ENCODE peak calls at places on chromosomes 5 and 9, in ten cellular contexts. U is GM03348; R is ELR; G is M059J; M is suprapubic skin; A is stimulated activated CD4-positive, alpha-beta T cell treated with anti-CD3 and anti-CD28 coated beads, Interleukin-1b, Interleukin-23, amount 100 ng/mL, for 24 hours; K is HTR-8/SVneo; Z is CD8-positive, alpha-beta T cell; H is kidney epithelial cell; S is NCI-H1436. P is an unnamed sample.

GRCh38 chr5:55540024-55540423 is 5.3 kb upstream of the PLPP1 start:
- DNase-seq in U (no peak), R (peak; percentile 76), G (peak; percentile 28), M (no peak), A (no peak), K (no peak), Z (no peak), H (no peak), S (no peak), P (peak; percentile 52)

GRCh38 chr9:75039006-75039405 is 10.9 kb upstream of the CARNMT1 start:
- DNase-seq in U (peak; percentile 75), R (peak; percentile 61), G (peak; percentile 72), M (no peak), A (no peak), K (no peak), Z (no peak), H (no peak), S (no peak), P (peak; percentile 90)

GRCh38 chr5:155767480-155767879 is 559.5 kb upstream of the SGCD start:
- DNase-seq in U (peak; percentile 16), R (no peak), G (no peak), M (no peak), A (no peak), K (no peak), Z (no peak), H (no peak), S (no peak), P (no peak)

GRCh38 chr5:126490167-126490937 is 67.1 kb downstream of the GRAMD2B start:
- DNase-seq in U (peak; percentile 73), R (peak; percentile 14), G (no peak), M (peak; percentile 85), A (no peak), K (no peak), Z (no peak), H (no peak), S (no peak), P (peak; percentile 62)

GRCh38 chr9:121026768-121027167 is 23.3 kb downstream of the C5 start:
- DNase-seq in U (no peak), R (no peak), G (no peak), M (no peak), A (no peak), K (no peak), Z (no peak), H (no peak), S (no peak), P (no peak)

GRCh38 chr5:138282918-138283742 is 8.7 kb upstream of the GFRA3 start:
- DNase-seq in U (peak; percentile 68), R (peak; percentile 63), G (peak; percentile 52), M (no peak), A (no peak), K (peak; percentile 64), Z (no peak), H (peak; percentile 18), S (no peak), P (peak; percentile 72)

GRCh38 chr9:108296056-108296455 is 559.7 kb downstream of the ACTL7B start:
- DNase-seq in U (peak; percentile 63), R (peak; percentile 86), G (peak; percentile 80), M (no peak), A (no peak), K (no peak), Z (no peak), H (no peak), S (no peak), P (peak; percentile 97)

GRCh38 chr5:95686661-95687060 is 3.9 kb upstream of the SPATA9 start:
- DNase-seq in U (peak; percentile 24), R (peak; percentile 67), G (peak; percentile 62), M (no peak), A (no peak), K (no peak), Z (no peak), H (no peak), S (no peak), P (peak; percentile 81)